ENCODE peak calls at places on chromosomes 7 and 10, in four cellular contexts. N, O, F and Q are unnamed samples. For H3K9me3, the result is how much of the 10 kb centered on the place peaks cover.

GRCh38 chr10:133377818-133378250 is 1.2 kb upstream of the PAOX start:
- DNase-seq in F (no peak), O (no peak), N (no peak), Q (no peak)

GRCh38 chr7:111012799-111013675 is 77.9 kb upstream of the LRRN3 start:
- DNase-seq in O (no peak), F (no peak), N (no peak), Q (no peak)

GRCh38 chr7:139640678-139641077 is 117.2 kb downstream of the CLEC2L start:
- DNase-seq in O (no peak), F (no peak), N (no peak), Q (no peak)

GRCh38 chr10:422232-422631 is 267.2 kb downstream of the DIP2C start:
- DNase-seq in F (no peak), N (no peak), O (no peak), Q (no peak)

GRCh38 chr7:42479452-42480303 is 242.7 kb upstream of the GLI3 start:
- DNase-seq in N (no peak), O (no peak), F (no peak), Q (no peak)

GRCh38 chr10:614772-615582 is 74.5 kb downstream of the DIP2C start:
- DNase-seq in N (no peak), O (no peak), F (peak), Q (no peak)

GRCh38 chr7:41732279-41733062 is 29.6 kb upstream of the INHBA start:
- DNase-seq in N (no peak), F (no peak), O (no peak), Q (no peak)

GRCh38 chr7:103773726-103774125 is 215.7 kb downstream of the RELN start:
- DNase-seq in N (no peak), F (no peak), O (no peak), Q (no peak)

GRCh38 chr7:131222171-131222570 is 105.5 kb upstream of the MKLN1 start:
- DNase-seq in F (no peak), N (no peak), O (no peak), Q (no peak)

GRCh38 chr10:88389456-88389855 is 193.7 kb downstream of the RNLS start:
- DNase-seq in O (no peak), N (peak), F (no peak), Q (no peak)

GRCh38 chr7:74334026-74334425 is 44.8 kb downstream of the CLIP2 start:
- DNase-seq in N (no peak), O (no peak), F (no peak), Q (no peak)

GRCh38 chr10:113183543-113183942 is 233.5 kb downstream of the TCF7L2 start:
- DNase-seq in O (no peak), N (no peak), F (no peak), Q (peak)

GRCh38 chr10:73908853-73909611 is 1.9 kb upstream of the PLAU start:
- DNase-seq in O (no peak), N (peak), F (no peak), Q (no peak)

GRCh38 chr7:88111136-88111748 is 108.6 kb downstream of the SRI start:
- DNase-seq in O (no peak), F (no peak), N (no peak), Q (no peak)

GRCh38 chr10:75712241-75712880 is 280.9 kb downstream of the LRMDA start:
- DNase-seq in O (no peak), F (no peak), N (no peak), Q (no peak)

GRCh38 chr10:115918812-115919211 is 354.2 kb downstream of the GFRA1 start:
- DNase-seq in F (no peak), N (no peak), O (no peak), Q (no peak)

GRCh38 chr7:44386139-44386913 is 60.9 kb upstream of the CAMK2B start:
- DNase-seq in N (no peak), O (peak), F (no peak), Q (peak)

GRCh38 chr7:101020444-101020843 is 563 bp downstream of the MUC17 start:
- DNase-seq in F (no peak), N (no peak), O (no peak), Q (no peak)

GRCh38 chr7:16945372-16945771 is 63.6 kb upstream of the AGR3 start:
- DNase-seq in O (no peak), N (no peak), F (no peak), Q (no peak)

GRCh38 chr10:62689712-62690111 is 114.8 kb upstream of the ADO start:
- DNase-seq in N (no peak), F (no peak), O (no peak), Q (no peak)

GRCh38 chr7:11206131-11206921 is 232.7 kb downstream of the PHF14 start:
- DNase-seq in N (no peak), F (no peak), O (no peak), Q (no peak)

GRCh38 chr10:62727935-62728334 is 76.6 kb upstream of the ADO start:
- DNase-seq in F (no peak), O (no peak), N (no peak), Q (no peak)

GRCh38 chr10:33037726-33038125 is 79.7 kb upstream of the ITGB1 start:
- DNase-seq in N (no peak), O (no peak), F (no peak), Q (no peak)

GRCh38 chr10:81696609-81697388 is 178.2 kb upstream of the NRG3 start:
- DNase-seq in N (no peak), F (no peak), O (no peak), Q (no peak)

DNA sequence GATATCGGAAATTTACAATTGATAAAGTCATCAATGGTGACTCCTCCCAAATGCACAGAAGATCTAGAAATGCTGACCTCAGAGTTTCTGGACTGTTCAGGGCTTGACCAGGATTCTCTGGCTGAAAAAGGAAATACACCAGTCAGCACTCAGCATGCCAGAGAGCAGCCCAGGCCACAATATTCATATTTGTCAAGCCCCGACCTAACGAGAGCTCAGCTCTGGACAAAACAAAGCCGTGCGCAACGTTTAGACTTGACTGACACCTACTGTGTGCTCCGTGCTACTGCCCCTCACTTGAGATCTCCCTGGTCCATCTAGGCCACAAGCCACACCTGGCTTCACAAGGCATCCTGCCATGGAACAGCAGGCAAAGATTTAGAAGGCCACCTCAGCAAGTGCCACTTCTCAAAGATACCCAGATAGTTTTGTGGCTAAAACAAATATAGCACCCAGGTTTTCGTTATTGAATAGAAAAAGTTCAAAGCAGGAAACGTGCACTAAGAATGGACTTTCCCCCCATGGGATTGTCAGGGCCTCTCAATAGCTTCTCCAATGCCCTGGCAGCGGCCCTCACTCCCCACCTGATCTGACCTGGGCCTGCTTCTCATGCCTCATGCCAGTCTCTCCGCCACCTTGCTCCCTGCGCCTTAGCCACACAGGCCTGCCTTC is 218.3 kb downstream of the FAM107B start:
- DNase-seq in N (peak), F (no peak), O (no peak), Q (no peak)
- TF ChIP-seq POLR2AphosphoS5 in N (no peak), F (no peak), O (no peak), Q (no peak)

DNA sequence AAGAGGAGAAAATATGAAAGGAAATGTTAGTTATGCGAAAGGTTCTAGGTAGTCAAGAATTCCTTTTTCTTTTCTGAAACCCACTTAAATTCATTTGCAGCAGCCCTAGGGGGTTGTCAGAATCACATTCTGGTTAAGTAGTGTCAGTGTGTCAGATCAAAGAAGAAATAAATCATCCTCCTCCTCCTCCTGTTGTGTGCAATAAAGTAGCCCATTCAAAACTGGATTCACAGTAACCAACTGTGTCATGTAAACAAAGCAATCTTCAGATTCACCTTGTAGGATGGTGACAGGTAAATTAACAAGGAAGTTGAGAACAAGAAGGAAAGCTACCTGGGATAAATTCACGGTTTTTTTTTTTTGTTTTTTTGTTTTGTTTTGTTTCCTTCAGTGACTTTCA is 127.5 kb downstream of the NSUN6 start:
- DNase-seq in F (no peak), N (no peak), O (no peak), Q (no peak)
- H3K9me3 ChIP-seq in F (under half), N (under half), O (under half), Q (under half)

GRCh38 chr7:135757719-135758411 is 9.3 kb upstream of the FAM180A start:
- DNase-seq in N (no peak), F (peak), O (no peak), Q (peak)
- TF ChIP-seq POLR2AphosphoS5 in N (no peak), F (no peak), O (no peak), Q (no peak)

DNA sequence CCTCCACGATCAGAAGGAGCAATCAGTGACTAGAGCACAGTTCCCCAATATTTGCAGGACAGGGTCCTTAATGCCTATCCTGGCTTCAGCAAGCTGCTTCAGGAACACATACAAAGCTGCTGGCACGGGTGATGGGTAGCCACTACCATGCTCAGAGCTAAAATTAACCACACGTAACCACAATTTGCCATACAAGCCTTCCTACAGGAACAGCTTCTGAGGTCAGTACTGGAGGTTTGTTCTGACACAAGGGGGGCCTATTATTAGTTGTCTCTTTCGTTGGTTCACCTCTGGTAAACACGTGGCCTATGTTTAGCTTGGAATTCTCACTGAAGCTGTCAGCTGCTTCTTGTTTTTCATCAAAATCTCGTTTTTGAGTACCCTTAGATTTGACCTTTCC is 41.1 kb downstream of the ZNF248 start:
- DNase-seq in F (no peak), O (no peak), N (no peak), Q (no peak)
- H3K9me3 ChIP-seq in F (half or more), O (half or more), N (under half), Q (under half)

GRCh38 chr7:84194484-84195260 is at the start of gene SEMA3A:
- DNase-seq in O (no peak), N (peak), F (no peak), Q (no peak)
- TF ChIP-seq POLR2AphosphoS5 in O (no peak), N (peak), F (no peak), Q (no peak)

DNA sequence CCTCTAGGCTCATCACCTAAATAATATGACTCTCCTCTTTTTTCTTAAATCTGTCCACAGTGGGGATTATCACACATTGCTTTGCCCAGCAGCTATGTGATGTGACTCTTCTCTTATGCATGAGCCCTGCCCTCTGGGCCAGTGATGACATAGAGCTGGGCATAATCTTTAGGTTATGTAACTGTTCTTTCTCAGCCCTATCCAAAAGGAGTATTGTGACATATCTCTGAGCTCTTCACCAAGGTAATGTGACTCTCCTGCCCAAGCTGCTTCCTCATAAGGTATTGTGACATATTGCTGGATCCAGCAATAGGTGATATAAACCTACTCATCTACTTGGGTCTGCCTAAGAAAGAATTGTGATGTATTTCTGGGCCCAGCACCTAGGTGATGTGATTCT is 37.7 kb upstream of the ZNF107 start:
- DNase-seq in N (no peak), F (no peak), O (no peak), Q (no peak)
- H3K9me3 ChIP-seq in N (under half), F (under half), O (under half), Q (under half)

GRCh38 chr7:106257752-106258151 is 27.0 kb downstream of the NAMPT start:
- DNase-seq in O (no peak), F (no peak), N (no peak), Q (no peak)
- TF ChIP-seq POLR2AphosphoS5 in O (no peak), F (no peak), N (no peak), Q (no peak)

GRCh38 chr7:64180989-64181388 is 26.0 kb upstream of the ZNF735 start:
- DNase-seq in O (no peak), F (no peak), N (no peak), Q (no peak)
- H3K9me3 ChIP-seq in O (under half), F (under half), N (under half), Q (under half)

DNA sequence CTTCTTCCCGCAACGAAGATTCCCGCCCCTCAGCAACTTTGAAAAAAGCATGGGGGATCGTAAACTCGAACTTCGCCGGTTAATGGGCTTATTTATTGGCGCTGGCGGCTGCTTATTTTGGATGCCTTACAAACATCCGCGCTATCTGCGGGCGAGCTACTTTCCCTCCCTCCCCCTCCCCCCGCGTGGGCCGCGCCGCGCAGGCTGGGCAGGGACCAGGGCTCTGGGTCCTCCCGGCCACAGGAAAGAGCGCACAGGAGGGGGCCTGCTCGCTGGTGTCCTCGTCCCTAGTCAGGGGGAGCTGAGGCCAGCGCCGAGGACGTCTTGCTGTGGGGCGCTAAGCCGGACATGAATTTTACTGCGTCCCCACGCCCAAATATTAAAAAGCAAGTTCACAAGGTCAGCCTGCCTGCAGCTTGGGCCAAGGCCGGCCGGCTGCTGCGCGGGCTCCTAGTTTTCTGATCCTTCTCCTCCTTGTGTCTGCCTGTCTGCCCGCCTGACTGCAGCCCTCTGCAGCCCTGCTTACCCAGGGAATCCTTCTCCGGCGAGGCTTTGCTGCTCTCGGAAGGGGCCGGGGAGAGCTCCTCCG is 1.2 kb downstream of the HOXA10 start:
- DNase-seq in O (peak), F (no peak), N (peak), Q (no peak)
- TF ChIP-seq POLR2AphosphoS5 in O (no peak), F (peak), N (peak), Q (peak)